ENCODE peak calls at places on chromosomes 12 and 14, in nine cellular contexts. F is kidney tubule cell; U is AG04450; T is heart left ventricle; V is MV-4-11; G is effector CD4-positive, alpha-beta T cell; N is neural crest cell; D is RPMI7951; H is smooth muscle cell of the brain vasculature. K is an unnamed sample.

GRCh38 chr12:15131462-15131861 is 89.8 kb downstream of the RERG start:
- DNase-seq in N (no peak), V (no peak), U (no peak), F (peak; percentile 30), D (peak; percentile 62), T (no peak), G (no peak), H (no peak), K (no peak)

GRCh38 chr14:89701079-89702043 is 253.2 kb downstream of the EFCAB11 start:
- DNase-seq in H (no peak), V (peak; percentile 14), D (peak; percentile 78), F (peak; percentile 76), N (peak; percentile 74), G (peak; percentile 77), T (peak; percentile 92), U (peak; percentile 16), K (peak; percentile 76)

GRCh38 chr14:23882884-23883283 is 70.7 kb upstream of the DHRS4 start:
- DNase-seq in N (no peak), G (no peak), T (no peak), V (no peak), D (no peak), U (no peak), H (no peak), F (no peak), K (no peak)

GRCh38 chr12:110670161-110670701 is 18.7 kb downstream of the HVCN1 start:
- DNase-seq in H (no peak), U (no peak), N (no peak), D (no peak), G (no peak), V (no peak), T (no peak), F (no peak), K (no peak)

GRCh38 chr14:84036863-84037262 is 1493.1 kb upstream of the FLRT2 start:
- DNase-seq in N (no peak), V (peak; percentile 98), F (peak; percentile 37), U (no peak), H (peak; percentile 2), D (peak; percentile 79), G (no peak), T (no peak), K (no peak)

GRCh38 chr12:94262228-94263010 is 114.0 kb downstream of the PLXNC1 start:
- DNase-seq in V (peak; percentile 80), T (peak; percentile 86), U (peak; percentile 92), F (peak; percentile 84), D (peak; percentile 92), G (peak; percentile 53), N (no peak), H (peak; percentile 84), K (peak; percentile 54)

GRCh38 chr12:63918788-63919300 is 74.3 kb downstream of the SRGAP1 start:
- DNase-seq in F (peak; percentile 73), G (no peak), H (no peak), U (peak; percentile 93), V (no peak), D (peak; percentile 77), T (no peak), N (no peak), K (no peak)

GRCh38 chr14:95442633-95443021 is 73.8 kb downstream of the SYNE3 start:
- DNase-seq in G (peak; percentile 65), D (peak; percentile 68), T (peak; percentile 82), U (peak; percentile 57), N (peak; percentile 74), F (peak; percentile 73), V (peak; percentile 60), H (peak; percentile 65), K (peak; percentile 54)

GRCh38 chr14:23060536-23061260 is 3.4 kb upstream of the CDH24 start:
- DNase-seq in U (no peak), D (no peak), G (no peak), N (no peak), H (no peak), T (no peak), V (no peak), F (no peak), K (no peak)

GRCh38 chr14:38297681-38298080 is 41.8 kb upstream of the CLEC14A start:
- DNase-seq in T (no peak), D (no peak), G (no peak), H (no peak), V (no peak), F (no peak), N (no peak), U (no peak), K (no peak)

GRCh38 chr12:53624956-53625355 is 1.2 kb downstream of the ATF7 start:
- DNase-seq in T (no peak), G (no peak), F (no peak), D (peak; percentile 6), U (no peak), H (no peak), V (no peak), N (no peak), K (no peak)

GRCh38 chr14:67697006-67697405 is 1.4 kb upstream of the RDH11 start:
- DNase-seq in N (no peak), U (no peak), V (no peak), H (no peak), G (no peak), F (no peak), T (no peak), D (no peak), K (no peak)

GRCh38 chr14:62189698-62190097 is 427.5 kb downstream of the SNAPC1 start:
- DNase-seq in H (no peak), U (no peak), T (no peak), V (no peak), N (no peak), G (no peak), F (peak; percentile 47), D (peak; percentile 22), K (no peak)

GRCh38 chr14:61929651-61930050 is 167.4 kb downstream of the SNAPC1 start:
- DNase-seq in N (no peak), D (no peak), F (no peak), H (no peak), G (no peak), T (no peak), V (peak; percentile 5), U (no peak), K (no peak)

GRCh38 chr12:25811656-25812126 is 146.8 kb upstream of the RASSF8 start:
- DNase-seq in F (peak; percentile 55), D (peak; percentile 67), U (no peak), V (peak; percentile 74), G (no peak), H (no peak), T (no peak), N (no peak), K (no peak)

GRCh38 chr12:49885118-49885517 is 18.6 kb downstream of the FAIM2 start:
- DNase-seq in U (no peak), G (no peak), T (no peak), N (no peak), D (no peak), F (no peak), V (no peak), H (no peak), K (no peak)

GRCh38 chr12:67477682-67478265 is 170.8 kb upstream of the DYRK2 start:
- DNase-seq in U (no peak), F (no peak), V (no peak), N (no peak), G (no peak), H (no peak), T (no peak), D (no peak), K (no peak)

GRCh38 chr14:65555358-65555757 is 142.8 kb downstream of the FUT8 start:
- DNase-seq in H (no peak), D (no peak), T (no peak), F (no peak), U (no peak), N (no peak), V (no peak), G (no peak), K (no peak)

GRCh38 chr14:65575389-65575788 is 162.9 kb downstream of the FUT8 start:
- DNase-seq in T (no peak), D (no peak), H (no peak), U (no peak), F (no peak), N (no peak), G (no peak), V (no peak), K (no peak)

GRCh38 chr12:1473418-1473817 is 121.0 kb downstream of the FBXL14 start:
- DNase-seq in G (no peak), H (no peak), F (peak; percentile 27), U (no peak), V (peak; percentile 87), T (no peak), D (peak; percentile 78), N (no peak), K (no peak)

GRCh38 chr12:6237830-6238229 is 37.6 kb downstream of the CD9 start:
- DNase-seq in D (no peak), T (no peak), N (no peak), G (no peak), F (no peak), V (no peak), H (no peak), U (no peak), K (no peak)

GRCh38 chr12:28507055-28507454 is 316.8 kb downstream of the CCDC91 start:
- DNase-seq in D (peak; percentile 59), N (no peak), F (no peak), U (peak; percentile 18), G (no peak), V (no peak), T (no peak), H (no peak), K (no peak)

GRCh38 chr12:27970981-27971489 is 1.5 kb downstream of the PTHLH start:
- DNase-seq in U (no peak), N (peak; percentile 2), V (no peak), F (peak; percentile 31), T (no peak), D (no peak), G (no peak), H (no peak), K (no peak)

GRCh38 chr12:115000038-115000437 is 316.1 kb upstream of the TBX3 start:
- DNase-seq in H (no peak), U (no peak), N (no peak), V (peak; percentile 22), G (no peak), F (peak; percentile 42), T (no peak), D (peak; percentile 95), K (no peak)

GRCh38 chr12:71865166-71865713 is 25.7 kb downstream of the TBC1D15 start:
- DNase-seq in U (peak; percentile 70), T (no peak), F (peak; percentile 96), G (no peak), N (no peak), H (no peak), V (no peak), D (peak; percentile 80), K (no peak)